ENCODE peak calls at places on chromosomes 6 and 20, in four cellular contexts. One of them, this sample, is unnamed.
A peak's percentile ranks its signal among the peaks of the same experiment; 100 is the strongest.

GRCh38 chr6:27019651-27020552 is 227.6 kb upstream of the PRSS16 start:
- DNase-seq in K562: peak; percentile 94
- DNase-seq in GM12878: peak; percentile 62
- DNase-seq in HepG2: no peak
- DNase-seq in this sample: peak; percentile 86

GRCh38 chr6:148747493-148748160 is 797 bp downstream of the UST start:
- DNase-seq in K562: no peak
- DNase-seq in GM12878: no peak
- DNase-seq in HepG2: no peak
- DNase-seq in this sample: peak; percentile 56

GRCh38 chr20:38278150-38278549 is 17.6 kb upstream of the KIAA1755 start:
- DNase-seq in K562: no peak
- DNase-seq in GM12878: no peak
- DNase-seq in HepG2: no peak
- DNase-seq in this sample: no peak

GRCh38 chr6:144879436-144879835 is 594.3 kb downstream of the UTRN start:
- DNase-seq in K562: no peak
- DNase-seq in GM12878: no peak
- DNase-seq in HepG2: no peak
- DNase-seq in this sample: no peak

GRCh38 chr6:84508981-84509380 is 255.4 kb downstream of the TBX18 start:
- DNase-seq in K562: no peak
- DNase-seq in GM12878: no peak
- DNase-seq in HepG2: no peak
- DNase-seq in this sample: no peak

GRCh38 chr6:12327391-12327790 is 37.2 kb downstream of the EDN1 start:
- DNase-seq in K562: no peak
- DNase-seq in GM12878: no peak
- DNase-seq in HepG2: no peak
- DNase-seq in this sample: no peak

GRCh38 chr20:44736170-44737021 is 9.3 kb upstream of the KCNK15 start:
- DNase-seq in K562: peak; percentile 74
- DNase-seq in GM12878: no peak
- DNase-seq in HepG2: peak; percentile 96
- DNase-seq in this sample: peak; percentile 75

GRCh38 chr20:54368578-54368977 is 106.8 kb upstream of the DOK5 start:
- DNase-seq in K562: no peak
- DNase-seq in GM12878: no peak
- DNase-seq in HepG2: no peak
- DNase-seq in this sample: no peak

GRCh38 chr20:9015984-9016324 is 52.9 kb upstream of the PLCB4 start:
- DNase-seq in K562: no peak
- DNase-seq in GM12878: no peak
- DNase-seq in HepG2: no peak
- DNase-seq in this sample: no peak

GRCh38 chr6:36979343-36979742 is 6.7 kb downstream of the MTCH1 start:
- DNase-seq in K562: no peak
- DNase-seq in GM12878: no peak
- DNase-seq in HepG2: no peak
- DNase-seq in this sample: no peak

GRCh38 chr6:152206072-152206818 is 398.8 kb downstream of the ESR1 start:
- DNase-seq in K562: peak; percentile 35
- DNase-seq in GM12878: no peak
- DNase-seq in HepG2: peak; percentile 17
- DNase-seq in this sample: peak; percentile 48

GRCh38 chr20:5845686-5846651 is 95.8 kb downstream of the SHLD1 start:
- DNase-seq in K562: no peak
- DNase-seq in GM12878: peak; percentile 12
- DNase-seq in HepG2: no peak
- DNase-seq in this sample: no peak

GRCh38 chr6:158322724-158323560 is 10.7 kb downstream of the TULP4 start:
- DNase-seq in K562: no peak
- DNase-seq in GM12878: peak; percentile 45
- DNase-seq in HepG2: peak; percentile 97
- DNase-seq in this sample: no peak

GRCh38 chr6:29887330-29887818 is 55.0 kb upstream of the HLA-A start:
- DNase-seq in K562: no peak
- DNase-seq in GM12878: no peak
- DNase-seq in HepG2: no peak
- DNase-seq in this sample: no peak

GRCh38 chr6:158024566-158025297 is 43.1 kb downstream of the SYNJ2 start:
- DNase-seq in K562: peak; percentile 67
- DNase-seq in GM12878: no peak
- DNase-seq in HepG2: no peak
- DNase-seq in this sample: no peak

GRCh38 chr20:57678340-57678739 is 31.5 kb downstream of the PMEPA1 start:
- DNase-seq in K562: no peak
- DNase-seq in GM12878: no peak
- DNase-seq in HepG2: no peak
- DNase-seq in this sample: no peak

GRCh38 chr6:109453594-109454482 is 1.7 kb downstream of the MICAL1 start:
- DNase-seq in K562: no peak
- DNase-seq in GM12878: no peak
- DNase-seq in HepG2: no peak
- DNase-seq in this sample: no peak

GRCh38 chr6:133512410-133513016 is 271.4 kb downstream of the EYA4 start:
- DNase-seq in K562: peak; percentile 17
- DNase-seq in GM12878: no peak
- DNase-seq in HepG2: peak; percentile 46
- DNase-seq in this sample: peak; percentile 40

GRCh38 chr6:161318456-161318855 is 44.6 kb upstream of the AGPAT4 start:
- DNase-seq in K562: no peak
- DNase-seq in GM12878: no peak
- DNase-seq in HepG2: peak; percentile 30
- DNase-seq in this sample: no peak

GRCh38 chr6:113306552-113307145 is 550.5 kb upstream of the MARCKS start:
- DNase-seq in K562: peak; percentile 9
- DNase-seq in GM12878: peak; percentile 57
- DNase-seq in HepG2: peak; percentile 62
- DNase-seq in this sample: peak; percentile 52

GRCh38 chr6:11416936-11417576 is 120.5 kb upstream of the TMEM170B start:
- DNase-seq in K562: no peak
- DNase-seq in GM12878: no peak
- DNase-seq in HepG2: no peak
- DNase-seq in this sample: no peak

GRCh38 chr6:88493717-88494116 is 327.6 kb upstream of the CNR1 start:
- DNase-seq in K562: no peak
- DNase-seq in GM12878: peak; percentile 75
- DNase-seq in HepG2: no peak
- DNase-seq in this sample: no peak

GRCh38 chr6:43950731-43951062 is 176.6 kb downstream of the MRPL14 start:
- DNase-seq in K562: no peak
- DNase-seq in GM12878: no peak
- DNase-seq in HepG2: no peak
- DNase-seq in this sample: no peak

GRCh38 chr6:43951756-43952675 is 175.2 kb downstream of the MRPL14 start:
- DNase-seq in K562: no peak
- DNase-seq in GM12878: no peak
- DNase-seq in HepG2: peak; percentile 31
- DNase-seq in this sample: no peak

GRCh38 chr6:43952746-43953145 is 174.5 kb downstream of the MRPL14 start:
- DNase-seq in K562: peak; percentile 67
- DNase-seq in GM12878: no peak
- DNase-seq in HepG2: peak; percentile 29
- DNase-seq in this sample: no peak

GRCh38 chr6:43950206-43950605 is 177.0 kb downstream of the MRPL14 start:
- DNase-seq in K562: no peak
- DNase-seq in GM12878: no peak
- DNase-seq in HepG2: no peak
- DNase-seq in this sample: no peak

GRCh38 chr6:43951063-43951755 is 176.0 kb downstream of the MRPL14 start:
- DNase-seq in K562: peak; percentile 78
- DNase-seq in GM12878: no peak
- DNase-seq in HepG2: peak; percentile 73
- DNase-seq in this sample: peak; percentile 35
- TF ChIP-seq BHLHE40 in K562: peak; percentile 64
- TF ChIP-seq BHLHE40 in GM12878: no peak
- TF ChIP-seq BHLHE40 in HepG2: peak; percentile 45
- TF ChIP-seq BHLHE40 in this sample: no peak

DNA sequence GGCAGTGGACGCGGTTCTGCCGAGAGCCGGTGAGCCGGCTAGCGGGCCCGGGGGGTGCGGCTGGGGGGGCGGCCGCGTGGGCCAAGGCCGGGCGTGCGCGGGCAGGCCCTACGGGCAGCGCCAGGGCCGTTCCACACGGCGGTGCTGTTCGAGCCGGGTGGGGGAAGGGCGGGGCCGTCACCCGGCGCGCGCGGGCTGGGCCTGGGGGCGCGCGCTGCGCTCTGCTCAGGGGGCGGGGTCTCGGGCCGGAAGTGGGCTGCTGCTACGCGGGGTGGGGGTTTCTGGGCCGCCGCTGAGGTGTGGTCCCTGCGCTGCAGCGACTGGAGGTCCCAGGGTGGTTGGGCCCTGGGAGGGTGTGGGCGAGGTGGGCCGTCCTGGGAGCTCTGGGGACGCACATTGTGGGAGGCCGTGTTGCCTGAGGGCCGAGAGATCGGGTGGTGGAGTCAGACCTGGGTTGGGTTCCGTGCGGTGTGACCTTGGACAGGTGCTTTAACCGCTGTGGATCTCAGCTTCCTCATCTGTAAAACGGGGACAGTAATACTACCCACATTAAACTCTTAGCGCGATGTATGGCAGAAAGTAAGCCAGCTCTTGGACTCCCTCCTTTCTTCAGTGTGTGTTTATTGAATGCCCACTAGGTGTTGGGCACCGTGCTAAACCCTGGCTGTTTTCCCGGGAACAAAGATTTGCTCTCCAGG is 395 bp downstream of the MAPRE1 start:
- DNase-seq in K562: peak; percentile 83
- DNase-seq in GM12878: no peak
- DNase-seq in HepG2: peak; percentile 72
- DNase-seq in this sample: peak; percentile 87
- TF ChIP-seq FOXM1 in K562: no peak
- TF ChIP-seq FOXM1 in GM12878: no peak
- TF ChIP-seq FOXM1 in HepG2: peak; percentile 57
- TF ChIP-seq FOXM1 in this sample: no peak

GRCh38 chr6:7052441-7052936 is 55.3 kb upstream of the RREB1 start:
- DNase-seq in K562: no peak
- DNase-seq in GM12878: no peak
- DNase-seq in HepG2: no peak
- DNase-seq in this sample: peak; percentile 34

GRCh38 chr6:7060769-7061516 is 46.8 kb upstream of the RREB1 start:
- DNase-seq in K562: no peak
- DNase-seq in GM12878: no peak
- DNase-seq in HepG2: no peak
- DNase-seq in this sample: no peak

GRCh38 chr6:7053125-7053784 is 54.5 kb upstream of the RREB1 start:
- DNase-seq in K562: peak; percentile 51
- DNase-seq in GM12878: no peak
- DNase-seq in HepG2: no peak
- DNase-seq in this sample: no peak

GRCh38 chr6:7062445-7063162 is 45.2 kb upstream of the RREB1 start:
- DNase-seq in K562: no peak
- DNase-seq in GM12878: no peak
- DNase-seq in HepG2: no peak
- DNase-seq in this sample: no peak

GRCh38 chr6:7058250-7058923 is 49.4 kb upstream of the RREB1 start:
- DNase-seq in K562: peak; percentile 84
- DNase-seq in GM12878: no peak
- DNase-seq in HepG2: peak; percentile 77
- DNase-seq in this sample: no peak
- TF ChIP-seq FOXK2 in K562: no peak
- TF ChIP-seq FOXK2 in GM12878: no peak
- TF ChIP-seq FOXK2 in HepG2: no peak
- TF ChIP-seq FOXK2 in this sample: no peak

DNA sequence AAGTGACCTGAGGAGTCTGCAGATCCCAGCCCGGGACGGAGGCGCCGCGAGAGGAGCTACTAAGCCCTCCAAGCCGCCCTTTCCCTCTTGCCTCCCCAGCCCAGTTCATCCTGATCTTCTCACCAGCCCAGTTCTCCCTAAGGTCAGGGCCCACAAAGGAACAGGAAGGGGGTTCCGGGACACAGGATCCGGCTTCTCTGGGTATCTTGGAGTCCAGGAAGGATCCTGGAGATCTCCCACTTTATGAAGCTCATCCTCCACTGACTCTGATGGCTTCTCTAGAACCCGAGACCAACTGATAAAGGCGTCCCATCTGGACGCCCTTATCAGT is 36.9 kb upstream of the HLA-C start:
- DNase-seq in K562: no peak
- DNase-seq in GM12878: no peak
- DNase-seq in HepG2: no peak
- DNase-seq in this sample: no peak
- TF ChIP-seq BHLHE40 in K562: no peak
- TF ChIP-seq BHLHE40 in GM12878: no peak
- TF ChIP-seq BHLHE40 in HepG2: no peak
- TF ChIP-seq BHLHE40 in this sample: no peak